ENCODE peak calls at places on chromosomes 16 and 17, in ten cellular contexts. One of them, this sample, is unnamed.

GRCh38 chr17:42107597-42108576 is 4.6 kb downstream of the DHX58 start:
- DNase-seq in OCI-LY7: peak
- DNase-seq in glutamatergic neuron: peak
- DNase-seq in tibial nerve: no peak
- DNase-seq in foreskin fibroblast: peak
- DNase-seq in K562: peak
- DNase-seq in GM23338: peak
- DNase-seq in neural progenitor cell: peak
- DNase-seq in kidney epithelial cell: no peak
- DNase-seq in Calu3: peak
- DNase-seq in this sample: peak

GRCh38 chr17:77366206-77366557 is 225.4 kb downstream of the SEC14L1 start:
- DNase-seq in OCI-LY7: no peak
- DNase-seq in glutamatergic neuron: no peak
- DNase-seq in tibial nerve: no peak
- DNase-seq in foreskin fibroblast: no peak
- DNase-seq in K562: no peak
- DNase-seq in GM23338: no peak
- DNase-seq in neural progenitor cell: no peak
- DNase-seq in kidney epithelial cell: no peak
- DNase-seq in Calu3: no peak
- DNase-seq in this sample: no peak

GRCh38 chr16:85310868-85311585 is 198.8 kb upstream of the CIBAR2 start:
- DNase-seq in OCI-LY7: peak
- DNase-seq in glutamatergic neuron: no peak
- DNase-seq in tibial nerve: no peak
- DNase-seq in foreskin fibroblast: no peak
- DNase-seq in K562: peak
- DNase-seq in GM23338: peak
- DNase-seq in neural progenitor cell: no peak
- DNase-seq in kidney epithelial cell: no peak
- DNase-seq in Calu3: no peak
- DNase-seq in this sample: no peak

GRCh38 chr17:65696739-65697394 is 135.4 kb upstream of the AXIN2 start:
- DNase-seq in OCI-LY7: no peak
- DNase-seq in glutamatergic neuron: no peak
- DNase-seq in tibial nerve: no peak
- DNase-seq in foreskin fibroblast: peak
- DNase-seq in K562: no peak
- DNase-seq in GM23338: no peak
- DNase-seq in neural progenitor cell: no peak
- DNase-seq in kidney epithelial cell: no peak
- DNase-seq in Calu3: no peak
- DNase-seq in this sample: no peak

GRCh38 chr17:76904116-76904515 is 35.9 kb downstream of the MGAT5B start:
- DNase-seq in OCI-LY7: no peak
- DNase-seq in glutamatergic neuron: no peak
- DNase-seq in tibial nerve: no peak
- DNase-seq in foreskin fibroblast: no peak
- DNase-seq in K562: no peak
- DNase-seq in GM23338: no peak
- DNase-seq in neural progenitor cell: no peak
- DNase-seq in kidney epithelial cell: no peak
- DNase-seq in Calu3: no peak
- DNase-seq in this sample: no peak

GRCh38 chr17:31466096-31466495 is 74.6 kb downstream of the RAB11FIP4 start:
- DNase-seq in OCI-LY7: no peak
- DNase-seq in glutamatergic neuron: no peak
- DNase-seq in tibial nerve: no peak
- DNase-seq in foreskin fibroblast: no peak
- DNase-seq in K562: no peak
- DNase-seq in GM23338: no peak
- DNase-seq in neural progenitor cell: no peak
- DNase-seq in kidney epithelial cell: no peak
- DNase-seq in Calu3: no peak
- DNase-seq in this sample: no peak

GRCh38 chr17:4331614-4332013 is 34.9 kb downstream of the UBE2G1 start:
- DNase-seq in OCI-LY7: no peak
- DNase-seq in glutamatergic neuron: peak
- DNase-seq in tibial nerve: no peak
- DNase-seq in foreskin fibroblast: no peak
- DNase-seq in K562: peak
- DNase-seq in GM23338: no peak
- DNase-seq in neural progenitor cell: peak
- DNase-seq in kidney epithelial cell: no peak
- DNase-seq in Calu3: no peak
- DNase-seq in this sample: no peak

GRCh38 chr16:11168386-11169065 is 87.5 kb downstream of the SOCS1 start:
- DNase-seq in OCI-LY7: no peak
- DNase-seq in glutamatergic neuron: peak
- DNase-seq in tibial nerve: no peak
- DNase-seq in foreskin fibroblast: peak
- DNase-seq in K562: no peak
- DNase-seq in GM23338: no peak
- DNase-seq in neural progenitor cell: no peak
- DNase-seq in kidney epithelial cell: no peak
- DNase-seq in Calu3: no peak
- DNase-seq in this sample: no peak

GRCh38 chr16:1564325-1564724 is 30.9 kb downstream of the TMEM204 start:
- DNase-seq in OCI-LY7: no peak
- DNase-seq in glutamatergic neuron: peak
- DNase-seq in tibial nerve: no peak
- DNase-seq in foreskin fibroblast: peak
- DNase-seq in K562: peak
- DNase-seq in GM23338: no peak
- DNase-seq in neural progenitor cell: no peak
- DNase-seq in kidney epithelial cell: no peak
- DNase-seq in Calu3: peak
- DNase-seq in this sample: peak
- TF ChIP-seq CTCF in OCI-LY7: peak
- TF ChIP-seq CTCF in glutamatergic neuron: no peak
- TF ChIP-seq CTCF in tibial nerve: no peak
- TF ChIP-seq CTCF in foreskin fibroblast: no peak
- TF ChIP-seq CTCF in K562: peak
- TF ChIP-seq CTCF in GM23338: no peak
- TF ChIP-seq CTCF in neural progenitor cell: no peak
- TF ChIP-seq CTCF in kidney epithelial cell: peak
- TF ChIP-seq CTCF in Calu3: no peak
- TF ChIP-seq CTCF in this sample: peak

GRCh38 chr17:6439951-6440350 is 4.3 kb upstream of the PIMREG start:
- DNase-seq in OCI-LY7: no peak
- DNase-seq in glutamatergic neuron: no peak
- DNase-seq in tibial nerve: no peak
- DNase-seq in foreskin fibroblast: no peak
- DNase-seq in K562: no peak
- DNase-seq in GM23338: peak
- DNase-seq in neural progenitor cell: peak
- DNase-seq in kidney epithelial cell: peak
- DNase-seq in Calu3: no peak
- DNase-seq in this sample: no peak

GRCh38 chr17:6437956-6438355 is 3.0 kb upstream of the AIPL1 start:
- DNase-seq in OCI-LY7: no peak
- DNase-seq in glutamatergic neuron: no peak
- DNase-seq in tibial nerve: no peak
- DNase-seq in foreskin fibroblast: no peak
- DNase-seq in K562: no peak
- DNase-seq in GM23338: no peak
- DNase-seq in neural progenitor cell: no peak
- DNase-seq in kidney epithelial cell: no peak
- DNase-seq in Calu3: no peak
- DNase-seq in this sample: no peak

GRCh38 chr17:6435051-6435450 is at the start of gene AIPL1:
- DNase-seq in OCI-LY7: no peak
- DNase-seq in glutamatergic neuron: no peak
- DNase-seq in tibial nerve: no peak
- DNase-seq in foreskin fibroblast: no peak
- DNase-seq in K562: no peak
- DNase-seq in GM23338: peak
- DNase-seq in neural progenitor cell: peak
- DNase-seq in kidney epithelial cell: no peak
- DNase-seq in Calu3: no peak
- DNase-seq in this sample: no peak

GRCh38 chr17:6437466-6437865 is 2.5 kb upstream of the AIPL1 start:
- DNase-seq in OCI-LY7: no peak
- DNase-seq in glutamatergic neuron: no peak
- DNase-seq in tibial nerve: no peak
- DNase-seq in foreskin fibroblast: no peak
- DNase-seq in K562: no peak
- DNase-seq in GM23338: peak
- DNase-seq in neural progenitor cell: no peak
- DNase-seq in kidney epithelial cell: no peak
- DNase-seq in Calu3: no peak
- DNase-seq in this sample: no peak

DNA sequence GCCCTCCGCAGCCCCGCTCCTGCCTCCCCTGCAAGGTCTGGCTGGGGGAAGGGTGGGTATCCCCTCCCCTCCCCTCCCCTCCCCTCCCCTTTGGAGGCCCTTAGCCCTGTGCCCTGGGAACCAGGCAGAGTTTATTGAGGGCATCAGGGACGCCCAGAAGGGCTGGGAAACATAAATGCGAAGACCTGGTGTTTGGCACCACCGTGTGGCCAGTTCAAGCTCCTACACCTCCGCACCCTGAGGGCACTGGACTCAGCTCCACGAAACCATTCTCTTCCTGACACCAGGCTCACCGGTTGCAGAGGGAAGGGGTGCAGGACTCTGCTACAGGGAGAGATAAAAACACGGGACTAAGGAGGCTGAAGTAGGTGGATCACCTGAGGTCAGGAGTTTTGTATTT is 1.0 kb upstream of the AIPL1 start:
- DNase-seq in OCI-LY7: peak
- DNase-seq in glutamatergic neuron: peak
- DNase-seq in tibial nerve: no peak
- DNase-seq in foreskin fibroblast: peak
- DNase-seq in K562: peak
- DNase-seq in GM23338: peak
- DNase-seq in neural progenitor cell: peak
- DNase-seq in kidney epithelial cell: no peak
- DNase-seq in Calu3: peak
- DNase-seq in this sample: peak
- TF ChIP-seq CTCF in OCI-LY7: peak
- TF ChIP-seq CTCF in glutamatergic neuron: peak
- TF ChIP-seq CTCF in tibial nerve: peak
- TF ChIP-seq CTCF in foreskin fibroblast: peak
- TF ChIP-seq CTCF in K562: peak
- TF ChIP-seq CTCF in GM23338: peak
- TF ChIP-seq CTCF in neural progenitor cell: peak
- TF ChIP-seq CTCF in kidney epithelial cell: peak
- TF ChIP-seq CTCF in Calu3: peak
- TF ChIP-seq CTCF in this sample: peak

GRCh38 chr16:89918453-89919347 is at the start of gene MC1R:
- DNase-seq in OCI-LY7: peak
- DNase-seq in glutamatergic neuron: peak
- DNase-seq in tibial nerve: no peak
- DNase-seq in foreskin fibroblast: peak
- DNase-seq in K562: peak
- DNase-seq in GM23338: peak
- DNase-seq in neural progenitor cell: peak
- DNase-seq in kidney epithelial cell: no peak
- DNase-seq in Calu3: peak
- DNase-seq in this sample: peak
- TF ChIP-seq CTCF in OCI-LY7: peak
- TF ChIP-seq CTCF in glutamatergic neuron: peak
- TF ChIP-seq CTCF in tibial nerve: peak
- TF ChIP-seq CTCF in foreskin fibroblast: peak
- TF ChIP-seq CTCF in K562: peak
- TF ChIP-seq CTCF in GM23338: peak
- TF ChIP-seq CTCF in neural progenitor cell: peak
- TF ChIP-seq CTCF in kidney epithelial cell: peak
- TF ChIP-seq CTCF in Calu3: no peak
- TF ChIP-seq CTCF in this sample: peak

DNA sequence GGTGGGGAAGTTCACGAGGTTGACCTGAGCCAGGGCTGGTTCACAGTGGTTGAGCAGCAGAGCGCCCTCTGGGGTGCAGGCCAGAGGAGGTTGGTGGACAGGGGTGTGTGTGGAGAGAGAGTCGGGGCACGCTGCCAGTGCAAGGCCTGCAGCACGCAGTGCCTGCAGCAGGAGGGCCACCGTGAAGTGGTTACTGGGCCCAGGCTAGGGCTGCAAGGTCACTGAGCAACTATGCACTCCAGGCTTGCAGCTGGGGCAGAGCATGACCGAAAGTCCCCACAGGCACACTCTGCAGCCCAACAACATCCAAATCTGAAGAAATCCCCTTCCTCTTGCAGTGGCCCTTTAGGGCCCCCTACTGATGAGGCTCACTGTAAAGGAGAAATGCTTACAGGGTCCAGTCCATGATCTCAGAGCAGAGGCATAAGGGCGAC is 89.1 kb upstream of the NOL11 start:
- DNase-seq in OCI-LY7: peak
- DNase-seq in glutamatergic neuron: no peak
- DNase-seq in tibial nerve: no peak
- DNase-seq in foreskin fibroblast: peak
- DNase-seq in K562: peak
- DNase-seq in GM23338: peak
- DNase-seq in neural progenitor cell: peak
- DNase-seq in kidney epithelial cell: no peak
- DNase-seq in Calu3: no peak
- DNase-seq in this sample: no peak
- TF ChIP-seq CTCF in OCI-LY7: peak
- TF ChIP-seq CTCF in glutamatergic neuron: no peak
- TF ChIP-seq CTCF in tibial nerve: no peak
- TF ChIP-seq CTCF in foreskin fibroblast: no peak
- TF ChIP-seq CTCF in K562: peak
- TF ChIP-seq CTCF in GM23338: peak
- TF ChIP-seq CTCF in neural progenitor cell: peak
- TF ChIP-seq CTCF in kidney epithelial cell: peak
- TF ChIP-seq CTCF in Calu3: no peak
- TF ChIP-seq CTCF in this sample: no peak

DNA sequence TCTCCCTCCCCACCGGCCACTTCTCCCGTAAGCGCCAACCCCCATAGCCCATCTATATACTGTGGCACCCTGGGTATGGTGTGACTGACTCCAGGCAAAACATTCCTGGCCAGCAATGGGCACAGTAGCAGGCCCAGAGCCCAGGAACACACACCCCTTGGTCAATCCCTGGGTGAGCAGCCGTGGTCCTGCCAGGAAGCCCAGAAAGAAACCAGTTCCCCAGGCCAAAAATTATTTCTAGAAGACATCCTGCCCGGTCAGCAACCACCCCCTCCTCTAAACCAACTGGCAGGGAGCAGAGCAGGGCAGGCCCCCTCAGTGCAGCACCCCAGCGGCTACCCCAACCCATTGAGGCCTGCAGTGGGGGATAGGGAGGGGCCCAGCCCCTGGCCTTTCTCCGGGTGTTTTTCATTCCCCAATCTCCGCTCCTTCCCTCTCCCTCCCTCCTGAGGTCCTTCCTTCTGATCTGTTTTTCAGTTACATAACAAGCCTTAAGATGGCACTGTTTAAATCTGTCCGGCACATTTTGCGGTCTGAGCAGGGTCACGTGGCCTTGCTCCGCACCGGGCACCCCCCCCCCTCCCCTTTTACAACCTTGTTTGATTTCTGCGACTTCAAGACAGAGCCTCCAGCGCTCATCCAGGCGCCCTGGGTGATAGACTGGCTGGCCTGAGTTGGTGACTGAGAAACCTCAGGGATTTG is 2.0 kb downstream of the NPTX1 start:
- DNase-seq in OCI-LY7: peak
- DNase-seq in glutamatergic neuron: no peak
- DNase-seq in tibial nerve: no peak
- DNase-seq in foreskin fibroblast: peak
- DNase-seq in K562: peak
- DNase-seq in GM23338: no peak
- DNase-seq in neural progenitor cell: peak
- DNase-seq in kidney epithelial cell: no peak
- DNase-seq in Calu3: no peak
- DNase-seq in this sample: peak
- TF ChIP-seq CTCF in OCI-LY7: peak
- TF ChIP-seq CTCF in glutamatergic neuron: no peak
- TF ChIP-seq CTCF in tibial nerve: no peak
- TF ChIP-seq CTCF in foreskin fibroblast: no peak
- TF ChIP-seq CTCF in K562: no peak
- TF ChIP-seq CTCF in GM23338: peak
- TF ChIP-seq CTCF in neural progenitor cell: peak
- TF ChIP-seq CTCF in kidney epithelial cell: no peak
- TF ChIP-seq CTCF in Calu3: no peak
- TF ChIP-seq CTCF in this sample: no peak